ENCODE peak calls at places on chromosomes 1 and 21, in four cellular contexts. L, A, W and H are unnamed samples.

GRCh38 chr1:22317231-22317919 is 134.3 kb upstream of the ZBTB40 start:
- DNase-seq in L (peak), A (no peak), W (peak), H (peak)

GRCh38 chr1:74953622-74954021 is 180.6 kb upstream of the LHX8 start:
- DNase-seq in L (no peak), A (no peak), W (no peak), H (no peak)

GRCh38 chr1:48061162-48062136 is 64.3 kb upstream of the TRABD2B start:
- DNase-seq in L (peak), A (no peak), W (peak), H (peak)

GRCh38 chr1:230091473-230092231 is 24.6 kb downstream of the GALNT2 start:
- DNase-seq in L (no peak), A (no peak), W (no peak), H (no peak)

GRCh38 chr1:91819038-91819788 is 66.7 kb downstream of the TGFBR3 start:
- DNase-seq in L (no peak), A (no peak), W (no peak), H (no peak)

GRCh38 chr1:108747128-108747827 is 804 bp downstream of the STXBP3 start:
- DNase-seq in L (peak), A (peak), W (peak), H (peak)

GRCh38 chr1:151026460-151026859 is 9.9 kb upstream of the BNIPL start:
- DNase-seq in L (no peak), A (no peak), W (no peak), H (no peak)

GRCh38 chr1:151828931-151829330 is 2.7 kb downstream of the RORC start:
- DNase-seq in L (peak), A (no peak), W (no peak), H (no peak)

GRCh38 chr1:212864201-212864600 is 6.1 kb downstream of the FLVCR1 start:
- DNase-seq in L (no peak), A (no peak), W (no peak), H (no peak)

GRCh38 chr1:200037904-200038644 is 10.6 kb downstream of the NR5A2 start:
- DNase-seq in L (no peak), A (no peak), W (no peak), H (no peak)

GRCh38 chr1:6601865-6602668 is 602 bp downstream of the KLHL21 start:
- DNase-seq in L (peak), A (no peak), W (no peak), H (no peak)

GRCh38 chr1:174217248-174217647 is 57.9 kb downstream of the RABGAP1L start:
- DNase-seq in L (no peak), A (no peak), W (no peak), H (no peak)

GRCh38 chr1:89974701-89975470 is 20.0 kb upstream of the ZNF326 start:
- DNase-seq in L (no peak), A (no peak), W (no peak), H (no peak)

GRCh38 chr1:30106125-30106524 is 617.3 kb downstream of the MATN1 start:
- DNase-seq in L (peak), A (no peak), W (peak), H (no peak)

GRCh38 chr1:234881893-234882771 is 246.5 kb downstream of the TOMM20 start:
- DNase-seq in L (no peak), A (peak), W (no peak), H (no peak)

GRCh38 chr1:215539803-215540575 is 27.1 kb upstream of the KCTD3 start:
- DNase-seq in L (no peak), A (no peak), W (no peak), H (no peak)

GRCh38 chr1:170682159-170682558 is 18.2 kb downstream of the PRRX1 start:
- DNase-seq in L (no peak), A (no peak), W (no peak), H (no peak)

GRCh38 chr1:159170639-159171038 is 776 bp upstream of the CADM3 start:
- DNase-seq in L (no peak), A (no peak), W (no peak), H (no peak)

GRCh38 chr1:221712776-221713431 is 29.0 kb downstream of the DUSP10 start:
- DNase-seq in L (no peak), A (peak), W (no peak), H (no peak)

GRCh38 chr21:38712076-38712475 is 93.7 kb upstream of the ETS2 start:
- DNase-seq in L (no peak), A (no peak), W (no peak), H (peak)

GRCh38 chr1:167332503-167332902 is 111.8 kb downstream of the POU2F1 start:
- DNase-seq in L (no peak), A (no peak), W (no peak), H (no peak)

GRCh38 chr1:209190591-209191241 is 392.8 kb upstream of the CAMK1G start:
- DNase-seq in L (peak), A (no peak), W (peak), H (peak)

GRCh38 chr1:234437423-234438171 is 41.4 kb downstream of the TARBP1 start:
- DNase-seq in L (no peak), A (no peak), W (no peak), H (no peak)

GRCh38 chr1:159909381-159909780 is 9.4 kb upstream of the CFAP45 start:
- DNase-seq in L (no peak), A (no peak), W (no peak), H (no peak)

GRCh38 chr1:228092342-228093049 is 10.0 kb downstream of the ARF1 start:
- DNase-seq in L (no peak), A (no peak), W (no peak), H (no peak)

GRCh38 chr1:171611306-171611705 is 10.7 kb upstream of the MYOCOS start:
- DNase-seq in L (no peak), A (no peak), W (no peak), H (no peak)

GRCh38 chr1:156804572-156805243 is 11.9 kb downstream of the SH2D2A start:
- DNase-seq in L (no peak), A (no peak), W (no peak), H (no peak)

GRCh38 chr1:92961131-92961895 is at the start of gene DIPK1A:
- DNase-seq in L (peak), A (no peak), W (peak), H (peak)

GRCh38 chr1:157163273-157164127 is 25.3 kb upstream of the ETV3 start:
- DNase-seq in L (peak), A (no peak), W (peak), H (peak)

GRCh38 chr1:219128957-219129356 is 44.7 kb upstream of the LYPLAL1 start:
- DNase-seq in L (no peak), A (no peak), W (no peak), H (no peak)

GRCh38 chr1:161238039-161238473 is at the start of gene NR1I3:
- DNase-seq in L (no peak), A (no peak), W (no peak), H (no peak)

GRCh38 chr1:156895408-156895874 is 1.9 kb downstream of the PEAR1 start:
- DNase-seq in L (no peak), A (no peak), W (no peak), H (no peak)

GRCh38 chr21:38223893-38224540 is 32.8 kb upstream of the KCNJ15 start:
- DNase-seq in L (no peak), A (no peak), W (peak), H (peak)

GRCh38 chr21:40504825-40505224 is 342.1 kb downstream of the DSCAM start:
- DNase-seq in L (no peak), A (no peak), W (no peak), H (no peak)

GRCh38 chr1:25586181-25586588 is 30.4 kb upstream of the MAN1C1 start:
- DNase-seq in L (peak), A (no peak), W (no peak), H (no peak)

GRCh38 chr1:184610872-184611614 is 143.6 kb downstream of the EDEM3 start:
- DNase-seq in L (no peak), A (no peak), W (no peak), H (no peak)

DNA sequence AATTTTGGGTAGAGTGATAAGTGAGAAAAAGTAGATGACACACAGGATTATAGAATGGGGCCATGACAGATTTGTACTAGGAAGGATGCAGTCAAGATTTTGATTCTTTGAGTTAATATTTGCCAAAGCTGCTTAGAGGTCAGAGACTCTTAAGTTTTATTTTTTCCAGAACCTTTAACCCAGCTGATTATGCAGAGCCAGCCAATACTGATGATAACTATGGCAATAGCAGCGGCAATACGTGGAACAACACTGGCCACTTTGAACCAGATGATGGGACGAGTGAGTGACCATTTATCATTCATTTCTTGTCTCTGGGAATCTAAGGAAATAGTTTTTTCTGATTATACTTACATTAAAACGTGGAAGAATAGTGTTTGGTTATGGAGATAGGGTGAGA is 16.1 kb downstream of the UBAP2L start:
- DNase-seq in L (no peak), A (no peak), W (no peak), H (no peak)
- TF ChIP-seq JUND in L (no peak), A (no peak), W (no peak), H (no peak)

DNA sequence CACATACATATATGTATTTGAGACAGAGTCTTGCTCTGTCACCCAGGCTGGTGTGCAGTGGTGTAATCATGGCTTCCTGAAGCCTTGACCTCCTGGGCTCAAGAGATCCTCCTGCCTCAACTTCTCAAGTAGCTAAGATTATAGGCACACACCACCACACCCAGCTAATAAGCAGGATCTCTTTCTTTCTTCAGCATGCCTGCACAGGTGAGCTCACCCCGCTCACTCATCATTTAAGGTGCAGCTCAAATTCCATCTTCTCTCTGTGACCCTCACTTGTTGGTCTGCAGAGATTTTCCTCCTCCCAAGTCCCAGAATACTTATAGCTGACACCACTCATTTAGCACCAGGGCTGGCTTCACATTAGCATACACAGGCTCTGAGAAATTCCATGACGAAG is 209.1 kb upstream of the MAP1LC3C start:
- DNase-seq in L (no peak), A (no peak), W (peak), H (no peak)
- TF ChIP-seq EZH2 in L (no peak), A (no peak), W (no peak), H (no peak)

DNA sequence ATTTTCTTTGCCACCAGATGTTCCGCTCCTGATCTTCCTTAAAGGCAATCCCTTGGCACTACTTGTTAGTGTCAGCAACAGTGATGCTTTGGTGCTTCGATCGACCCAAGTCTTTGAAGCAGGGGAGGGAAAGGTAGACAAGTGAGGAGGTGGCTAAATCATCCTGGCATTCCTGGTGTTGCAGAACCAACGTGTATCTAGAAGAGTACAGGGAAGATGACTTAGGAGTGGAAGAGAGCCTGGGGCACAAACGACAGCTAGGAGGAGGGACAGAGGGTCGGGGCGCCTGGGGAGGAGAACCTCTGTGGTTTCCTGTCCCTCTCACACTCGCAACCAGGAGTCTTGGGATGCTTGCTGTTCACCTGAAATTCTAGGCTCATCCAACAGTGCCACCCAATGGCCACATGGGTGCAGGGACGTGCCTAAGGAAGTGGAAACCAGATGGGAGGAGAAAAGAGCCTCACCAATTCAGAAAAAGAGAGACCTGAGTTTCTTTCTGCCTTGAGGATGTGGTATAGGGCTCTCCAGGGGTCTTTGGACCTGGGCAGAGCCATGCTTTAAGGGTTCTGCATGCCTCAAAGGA is 9.5 kb upstream of the KCNA2 start:
- DNase-seq in L (peak), A (no peak), W (peak), H (peak)
- TF ChIP-seq JUND in L (no peak), A (no peak), W (no peak), H (no peak)

GRCh38 chr21:36696390-36696639 is 2.6 kb upstream of the SIM2 start:
- DNase-seq in L (no peak), A (no peak), W (no peak), H (no peak)
- TF ChIP-seq EZH2 in L (no peak), A (no peak), W (no peak), H (no peak)

GRCh38 chr1:226686440-226687436 is 52.3 kb downstream of the ITPKB start:
- DNase-seq in L (no peak), A (no peak), W (no peak), H (no peak)

GRCh38 chr1:226688056-226688748 is 50.9 kb downstream of the ITPKB start:
- DNase-seq in L (no peak), A (no peak), W (no peak), H (no peak)

GRCh38 chr1:226688852-226689251 is 50.2 kb downstream of the ITPKB start:
- DNase-seq in L (no peak), A (no peak), W (no peak), H (no peak)

GRCh38 chr1:226685196-226685820 is 53.8 kb downstream of the ITPKB start:
- DNase-seq in L (no peak), A (no peak), W (no peak), H (no peak)

DNA sequence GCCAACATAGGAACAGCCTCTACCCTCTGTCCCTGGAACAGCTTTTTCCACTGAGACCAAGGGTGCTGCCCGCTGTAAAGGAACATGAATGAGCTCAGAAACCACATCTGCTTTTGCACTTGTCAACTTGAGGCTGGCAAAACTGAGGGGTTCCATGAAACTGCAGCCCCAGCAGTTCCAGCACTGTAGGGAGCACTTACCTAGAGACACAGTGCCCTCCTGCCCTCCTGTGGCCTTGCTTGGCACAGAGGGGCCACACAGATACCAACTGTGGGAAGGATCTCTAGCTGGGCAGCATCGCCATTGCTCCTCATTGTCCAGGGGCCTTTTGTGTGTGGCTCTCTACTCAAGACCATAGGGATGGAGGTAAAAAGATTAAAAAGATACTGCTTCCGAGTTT is 51.6 kb downstream of the ITPKB start:
- DNase-seq in L (no peak), A (no peak), W (no peak), H (no peak)
- TF ChIP-seq JUND in L (no peak), A (no peak), W (no peak), H (no peak)

GRCh38 chr1:50425376-50426107 is 2.3 kb upstream of the DMRTA2 start:
- DNase-seq in L (no peak), A (no peak), W (peak), H (no peak)
- TF ChIP-seq EZH2 in L (no peak), A (no peak), W (peak), H (no peak)